ENCODE peak calls at places on chromosomes 5 and 9, in four cellular contexts. D, Z, Y and P are unnamed samples.

GRCh38 chr5:179134511-179134910 is 74.3 kb downstream of the ZNF354C start:
- DNase-seq in D (no peak), Z (no peak), Y (no peak), P (no peak)

GRCh38 chr5:144457160-144457559 is 286.5 kb downstream of the KCTD16 start:
- DNase-seq in Y (no peak), D (no peak), Z (peak; percentile 27), P (no peak)

GRCh38 chr9:37433754-37434435 is 11.4 kb downstream of the GRHPR start:
- DNase-seq in D (no peak), Y (no peak), Z (peak; percentile 46), P (no peak)

GRCh38 chr5:169300468-169301385 is at the start of gene SLIT3:
- DNase-seq in D (peak; percentile 96), Y (peak; percentile 46), Z (peak; percentile 88), P (peak; percentile 48)

GRCh38 chr5:128081111-128081865 is 2.3 kb upstream of the SLC12A2 start:
- DNase-seq in Z (no peak), Y (no peak), D (peak; percentile 65), P (no peak)

GRCh38 chr9:82777366-82777765 is 285.6 kb downstream of the RASEF start:
- DNase-seq in Y (no peak), D (no peak), Z (no peak), P (no peak)

GRCh38 chr9:94919376-94920098 is 193.0 kb downstream of the AOPEP start:
- DNase-seq in Y (no peak), D (peak; percentile 61), Z (no peak), P (no peak)

GRCh38 chr9:138053996-138054752 is 176.6 kb downstream of the CACNA1B start:
- DNase-seq in D (no peak), Z (no peak), Y (no peak), P (no peak)

GRCh38 chr9:19999491-20000057 is 210.7 kb upstream of the SLC24A2 start:
- DNase-seq in D (peak; percentile 82), Y (no peak), Z (no peak), P (no peak)

GRCh38 chr5:179225387-179225786 is 119.9 kb downstream of the ADAMTS2 start:
- DNase-seq in D (no peak), Y (no peak), Z (no peak), P (no peak)

GRCh38 chr9:15999422-16000339 is 446.8 kb downstream of the CCDC171 start:
- DNase-seq in Z (peak; percentile 33), D (peak; percentile 95), Y (peak; percentile 6), P (no peak)

GRCh38 chr5:177311361-177311722 is 356 bp downstream of the MXD3 start:
- DNase-seq in D (peak; percentile 59), Y (no peak), Z (no peak), P (no peak)

GRCh38 chr5:88770290-88771257 is 112.4 kb downstream of the MEF2C start:
- DNase-seq in Z (no peak), Y (no peak), D (peak; percentile 46), P (no peak)

GRCh38 chr9:72200452-72200851 is 51.2 kb downstream of the GDA start:
- DNase-seq in Z (no peak), D (no peak), Y (no peak), P (no peak)

GRCh38 chr5:170631471-170632195 is 127.8 kb downstream of the KCNIP1 start:
- DNase-seq in D (peak; percentile 67), Y (peak; percentile 28), Z (peak; percentile 81), P (no peak)

GRCh38 chr9:114002986-114003740 is 74.9 kb downstream of the AMBP start:
- DNase-seq in Y (no peak), D (no peak), Z (no peak), P (peak; percentile 11)

GRCh38 chr5:2732850-2733249 is 18.6 kb downstream of the IRX2 start:
- DNase-seq in Z (no peak), Y (no peak), D (no peak), P (no peak)

GRCh38 chr9:13716620-13717019 is 437.1 kb upstream of the MPDZ start:
- DNase-seq in Z (peak; percentile 10), D (no peak), Y (no peak), P (no peak)

GRCh38 chr5:172751761-172752510 is 19.1 kb downstream of the DUSP1 start:
- DNase-seq in Y (no peak), Z (no peak), D (no peak), P (no peak)

GRCh38 chr5:14268236-14268701 is 125.1 kb downstream of the TRIO start:
- DNase-seq in Y (peak; percentile 20), Z (peak; percentile 98), D (peak; percentile 96), P (no peak)

GRCh38 chr9:114015607-114016006 is 62.5 kb downstream of the AMBP start:
- DNase-seq in Y (no peak), D (no peak), Z (no peak), P (no peak)

GRCh38 chr5:14182761-14183160 is 39.6 kb downstream of the TRIO start:
- DNase-seq in Z (no peak), Y (no peak), D (no peak), P (no peak)

GRCh38 chr5:153671653-153672346 is 181.3 kb downstream of the GRIA1 start:
- DNase-seq in D (no peak), Y (no peak), Z (no peak), P (no peak)

GRCh38 chr5:82314964-82315728 is 37.0 kb upstream of the RPS23 start:
- DNase-seq in Y (no peak), Z (no peak), D (peak; percentile 64), P (no peak)

GRCh38 chr9:81431662-81432061 is 257.7 kb downstream of the TLE1 start:
- DNase-seq in D (peak; percentile 93), Y (no peak), Z (no peak), P (no peak)

GRCh38 chr9:97990259-97990658 is 7.1 kb downstream of the ANP32B start:
- DNase-seq in Z (peak; percentile 79), D (peak; percentile 84), Y (no peak), P (no peak)

GRCh38 chr9:131218370-131218769 is 57.9 kb downstream of the FAM78A start:
- DNase-seq in D (no peak), Y (no peak), Z (no peak), P (no peak)

GRCh38 chr5:75197746-75198145 is 38.9 kb downstream of the ANKRD31 start:
- DNase-seq in Y (no peak), Z (no peak), D (no peak), P (no peak)

GRCh38 chr5:75200776-75201175 is 35.9 kb downstream of the ANKRD31 start:
- DNase-seq in D (no peak), Z (no peak), Y (no peak), P (no peak)

GRCh38 chr5:75203604-75204003 is 33.1 kb downstream of the ANKRD31 start:
- DNase-seq in D (no peak), Z (no peak), Y (no peak), P (no peak)

GRCh38 chr5:75199946-75200345 is 36.7 kb downstream of the ANKRD31 start:
- DNase-seq in D (no peak), Z (peak; percentile 79), Y (no peak), P (no peak)

DNA sequence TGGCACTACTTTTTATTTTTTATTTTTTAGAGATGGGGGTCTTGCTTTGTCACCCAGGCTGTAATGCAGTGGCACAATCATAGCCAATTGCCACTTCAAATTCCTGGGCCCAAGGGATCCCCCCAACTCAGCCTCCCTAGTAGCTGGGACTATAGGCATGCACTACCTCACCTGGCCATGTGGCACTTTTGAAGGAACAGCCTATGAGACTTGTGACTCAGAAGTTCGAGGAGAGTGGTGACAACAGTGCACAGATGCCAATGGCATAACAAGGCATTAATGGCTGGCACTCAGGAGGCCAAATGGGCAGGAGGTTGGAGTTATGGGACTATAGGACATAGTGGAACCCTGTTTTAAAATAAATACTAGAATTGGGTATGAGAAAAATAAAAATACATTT is 33.7 kb downstream of the ANKRD31 start:
- DNase-seq in Z (peak; percentile 10), D (no peak), Y (no peak), P (no peak)
- H3K4me1 ChIP-seq in Z (no peaks in the 10 kb centered on the region), D (no peaks in the 10 kb centered on the region), Y (no peaks in the 10 kb centered on the region), P (no peaks in the 10 kb centered on the region)

DNA sequence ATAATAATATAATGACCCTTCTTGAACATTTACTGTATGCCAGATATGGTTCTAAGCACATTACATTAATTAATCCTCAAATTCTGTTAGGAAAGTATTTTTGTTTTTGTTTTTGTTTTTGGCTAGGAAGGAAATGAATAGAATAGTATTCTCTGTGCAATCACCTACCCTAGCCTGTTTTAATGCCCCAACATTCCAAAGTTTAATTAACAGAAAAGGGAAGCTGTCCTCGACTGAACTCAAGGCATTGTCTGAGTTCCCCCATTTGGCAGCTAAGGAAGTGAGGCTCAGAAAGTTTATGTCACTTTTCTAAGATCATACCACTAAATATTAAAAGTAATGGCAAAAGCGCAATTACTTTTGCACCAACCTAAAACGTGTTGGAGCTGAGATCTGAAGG is 59.8 kb downstream of the FGF1 start:
- DNase-seq in D (no peak), Z (no peak), Y (no peak), P (no peak)
- H3K27me3 ChIP-seq in D (no peaks in the 10 kb centered on the region), Z (no peaks in the 10 kb centered on the region), Y (no peaks in the 10 kb centered on the region), P (no peaks in the 10 kb centered on the region)

GRCh38 chr9:77183581-77183980 is 6.2 kb downstream of the VPS13A start:
- DNase-seq in Y (no peak), D (no peak), Z (no peak), P (no peak)

GRCh38 chr9:77177894-77178794 is 810 bp downstream of the VPS13A start:
- DNase-seq in Y (peak; percentile 42), Z (peak; percentile 53), D (peak; percentile 65), P (peak; percentile 62)

GRCh38 chr9:77176686-77177142 is 620 bp upstream of the VPS13A start:
- DNase-seq in Z (no peak), Y (no peak), D (no peak), P (no peak)

GRCh38 chr9:77177143-77177893 is at the start of gene VPS13A:
- DNase-seq in D (peak; percentile 98), Y (peak; percentile 95), Z (peak; percentile 99), P (peak; percentile 96)

GRCh38 chr9:77180056-77180455 is 2.7 kb downstream of the VPS13A start:
- DNase-seq in D (no peak), Z (no peak), Y (no peak), P (no peak)
- H3K27ac ChIP-seq in D (no peak overlapping the region), Z (no peak overlapping the region), Y (no peak overlapping the region), P (no peak overlapping the region)

GRCh38 chr9:128913995-128914772 is 6.6 kb upstream of the PHYHD1 start:
- DNase-seq in Z (no peak), Y (no peak), D (no peak), P (no peak)
- H3K4me1 ChIP-seq in Z (peaks cover 9% of the 10 kb centered on the region), Y (peaks cover 80% of the 10 kb centered on the region), D (peaks cover 41% of the 10 kb centered on the region), P (peaks cover 7% of the 10 kb centered on the region)